ENCODE peak calls at places on chromosome 12, in seven cellular contexts. One of them, this sample, is unnamed.

GRCh38 chr12:130161261-130162231 is 718 bp upstream of the FZD10 start:
- DNase-seq in fibroblast of pulmonary artery: no peak
- DNase-seq in MM.1S: no peak
- DNase-seq in esophagus squamous epithelium: no peak
- DNase-seq in AG09309: no peak
- DNase-seq in fibroblast of mammary gland: peak; percentile 5
- DNase-seq in cardiac muscle cell: no peak
- DNase-seq in this sample: no peak

GRCh38 chr12:3078086-3078820 is 1.1 kb downstream of the TSPAN9 start:
- DNase-seq in fibroblast of pulmonary artery: no peak
- DNase-seq in MM.1S: no peak
- DNase-seq in esophagus squamous epithelium: no peak
- DNase-seq in AG09309: no peak
- DNase-seq in fibroblast of mammary gland: no peak
- DNase-seq in cardiac muscle cell: no peak
- DNase-seq in this sample: no peak

GRCh38 chr12:118103601-118104382 is at the start of gene VSIG10:
- DNase-seq in fibroblast of pulmonary artery: peak; percentile 62
- DNase-seq in MM.1S: no peak
- DNase-seq in esophagus squamous epithelium: no peak
- DNase-seq in AG09309: peak; percentile 8
- DNase-seq in fibroblast of mammary gland: peak; percentile 51
- DNase-seq in cardiac muscle cell: peak; percentile 67
- DNase-seq in this sample: peak; percentile 59

GRCh38 chr12:120290541-120291312 is 976 bp downstream of the RNU4-2 start:
- DNase-seq in fibroblast of pulmonary artery: no peak
- DNase-seq in MM.1S: peak; percentile 26
- DNase-seq in esophagus squamous epithelium: no peak
- DNase-seq in AG09309: no peak
- DNase-seq in fibroblast of mammary gland: peak; percentile 2
- DNase-seq in cardiac muscle cell: no peak
- DNase-seq in this sample: peak; percentile 18

GRCh38 chr12:129276408-129277042 is 423.2 kb downstream of the GLT1D1 start:
- DNase-seq in fibroblast of pulmonary artery: no peak
- DNase-seq in MM.1S: no peak
- DNase-seq in esophagus squamous epithelium: no peak
- DNase-seq in AG09309: no peak
- DNase-seq in fibroblast of mammary gland: no peak
- DNase-seq in cardiac muscle cell: no peak
- DNase-seq in this sample: no peak

GRCh38 chr12:14777271-14777670 is 26.0 kb downstream of the WBP11 start:
- DNase-seq in fibroblast of pulmonary artery: peak; percentile 28
- DNase-seq in MM.1S: no peak
- DNase-seq in esophagus squamous epithelium: no peak
- DNase-seq in AG09309: no peak
- DNase-seq in fibroblast of mammary gland: no peak
- DNase-seq in cardiac muscle cell: no peak
- DNase-seq in this sample: no peak

GRCh38 chr12:59500915-59501314 is 94.9 kb upstream of the SLC16A7 start:
- DNase-seq in fibroblast of pulmonary artery: no peak
- DNase-seq in MM.1S: no peak
- DNase-seq in esophagus squamous epithelium: no peak
- DNase-seq in AG09309: no peak
- DNase-seq in fibroblast of mammary gland: no peak
- DNase-seq in cardiac muscle cell: no peak
- DNase-seq in this sample: no peak

GRCh38 chr12:51901121-51901812 is 6.0 kb upstream of the ACVRL1 start:
- DNase-seq in fibroblast of pulmonary artery: no peak
- DNase-seq in MM.1S: no peak
- DNase-seq in esophagus squamous epithelium: no peak
- DNase-seq in AG09309: no peak
- DNase-seq in fibroblast of mammary gland: no peak
- DNase-seq in cardiac muscle cell: no peak
- DNase-seq in this sample: no peak

GRCh38 chr12:53325539-53326061 is 4.2 kb upstream of the AAAS start:
- DNase-seq in fibroblast of pulmonary artery: no peak
- DNase-seq in MM.1S: no peak
- DNase-seq in esophagus squamous epithelium: no peak
- DNase-seq in AG09309: no peak
- DNase-seq in fibroblast of mammary gland: peak; percentile 6
- DNase-seq in cardiac muscle cell: peak; percentile 37
- DNase-seq in this sample: no peak

GRCh38 chr12:104790296-104791125 is 167.6 kb downstream of the SLC41A2 start:
- DNase-seq in fibroblast of pulmonary artery: no peak
- DNase-seq in MM.1S: no peak
- DNase-seq in esophagus squamous epithelium: no peak
- DNase-seq in AG09309: no peak
- DNase-seq in fibroblast of mammary gland: peak; percentile 10
- DNase-seq in cardiac muscle cell: peak; percentile 52
- DNase-seq in this sample: no peak

GRCh38 chr12:70648831-70649230 is 11.6 kb upstream of the PTPRB start:
- DNase-seq in fibroblast of pulmonary artery: peak; percentile 82
- DNase-seq in MM.1S: no peak
- DNase-seq in esophagus squamous epithelium: no peak
- DNase-seq in AG09309: peak; percentile 56
- DNase-seq in fibroblast of mammary gland: peak; percentile 77
- DNase-seq in cardiac muscle cell: no peak
- DNase-seq in this sample: peak; percentile 79

GRCh38 chr12:102874819-102875218 is 42.2 kb downstream of the PAH start:
- DNase-seq in fibroblast of pulmonary artery: no peak
- DNase-seq in MM.1S: no peak
- DNase-seq in esophagus squamous epithelium: no peak
- DNase-seq in AG09309: no peak
- DNase-seq in fibroblast of mammary gland: no peak
- DNase-seq in cardiac muscle cell: no peak
- DNase-seq in this sample: no peak

GRCh38 chr12:48447755-48448154 is 24.6 kb upstream of the ANP32D start:
- DNase-seq in fibroblast of pulmonary artery: no peak
- DNase-seq in MM.1S: no peak
- DNase-seq in esophagus squamous epithelium: no peak
- DNase-seq in AG09309: no peak
- DNase-seq in fibroblast of mammary gland: no peak
- DNase-seq in cardiac muscle cell: no peak
- DNase-seq in this sample: no peak

GRCh38 chr12:94305293-94305957 is 154.2 kb downstream of the CEP83 start:
- DNase-seq in fibroblast of pulmonary artery: no peak
- DNase-seq in MM.1S: no peak
- DNase-seq in esophagus squamous epithelium: no peak
- DNase-seq in AG09309: peak; percentile 90
- DNase-seq in fibroblast of mammary gland: peak; percentile 85
- DNase-seq in cardiac muscle cell: no peak
- DNase-seq in this sample: peak; percentile 49

GRCh38 chr12:62251609-62251958 is 8.6 kb upstream of the USP15 start:
- DNase-seq in fibroblast of pulmonary artery: no peak
- DNase-seq in MM.1S: no peak
- DNase-seq in esophagus squamous epithelium: no peak
- DNase-seq in AG09309: no peak
- DNase-seq in fibroblast of mammary gland: no peak
- DNase-seq in cardiac muscle cell: no peak
- DNase-seq in this sample: no peak

GRCh38 chr12:63917864-63918742 is 73.6 kb downstream of the SRGAP1 start:
- DNase-seq in fibroblast of pulmonary artery: peak; percentile 99
- DNase-seq in MM.1S: no peak
- DNase-seq in esophagus squamous epithelium: no peak
- DNase-seq in AG09309: peak; percentile 98
- DNase-seq in fibroblast of mammary gland: peak; percentile 99
- DNase-seq in cardiac muscle cell: no peak
- DNase-seq in this sample: peak; percentile 99
- H3K4me3 ChIP-seq in fibroblast of pulmonary artery: peak overlapping the region; percentile 8
- H3K4me3 ChIP-seq in MM.1S: no peak overlapping the region
- H3K4me3 ChIP-seq in esophagus squamous epithelium: no peak overlapping the region
- H3K4me3 ChIP-seq in AG09309: no peak overlapping the region
- H3K4me3 ChIP-seq in fibroblast of mammary gland: no peak overlapping the region
- H3K4me3 ChIP-seq in cardiac muscle cell: no peak overlapping the region
- H3K4me3 ChIP-seq in this sample: no peak overlapping the region

GRCh38 chr12:68901551-68901950 is 31.4 kb downstream of the CPM start:
- DNase-seq in fibroblast of pulmonary artery: no peak
- DNase-seq in MM.1S: no peak
- DNase-seq in esophagus squamous epithelium: no peak
- DNase-seq in AG09309: no peak
- DNase-seq in fibroblast of mammary gland: no peak
- DNase-seq in cardiac muscle cell: no peak
- DNase-seq in this sample: no peak

GRCh38 chr12:68900241-68900640 is 32.7 kb downstream of the CPM start:
- DNase-seq in fibroblast of pulmonary artery: no peak
- DNase-seq in MM.1S: no peak
- DNase-seq in esophagus squamous epithelium: no peak
- DNase-seq in AG09309: no peak
- DNase-seq in fibroblast of mammary gland: no peak
- DNase-seq in cardiac muscle cell: no peak
- DNase-seq in this sample: no peak

GRCh38 chr12:68896881-68897540 is 36.0 kb downstream of the CPM start:
- DNase-seq in fibroblast of pulmonary artery: peak; percentile 50
- DNase-seq in MM.1S: no peak
- DNase-seq in esophagus squamous epithelium: no peak
- DNase-seq in AG09309: no peak
- DNase-seq in fibroblast of mammary gland: peak; percentile 42
- DNase-seq in cardiac muscle cell: no peak
- DNase-seq in this sample: no peak

GRCh38 chr12:68901145-68901544 is 31.8 kb downstream of the CPM start:
- DNase-seq in fibroblast of pulmonary artery: no peak
- DNase-seq in MM.1S: no peak
- DNase-seq in esophagus squamous epithelium: no peak
- DNase-seq in AG09309: no peak
- DNase-seq in fibroblast of mammary gland: no peak
- DNase-seq in cardiac muscle cell: no peak
- DNase-seq in this sample: no peak

DNA sequence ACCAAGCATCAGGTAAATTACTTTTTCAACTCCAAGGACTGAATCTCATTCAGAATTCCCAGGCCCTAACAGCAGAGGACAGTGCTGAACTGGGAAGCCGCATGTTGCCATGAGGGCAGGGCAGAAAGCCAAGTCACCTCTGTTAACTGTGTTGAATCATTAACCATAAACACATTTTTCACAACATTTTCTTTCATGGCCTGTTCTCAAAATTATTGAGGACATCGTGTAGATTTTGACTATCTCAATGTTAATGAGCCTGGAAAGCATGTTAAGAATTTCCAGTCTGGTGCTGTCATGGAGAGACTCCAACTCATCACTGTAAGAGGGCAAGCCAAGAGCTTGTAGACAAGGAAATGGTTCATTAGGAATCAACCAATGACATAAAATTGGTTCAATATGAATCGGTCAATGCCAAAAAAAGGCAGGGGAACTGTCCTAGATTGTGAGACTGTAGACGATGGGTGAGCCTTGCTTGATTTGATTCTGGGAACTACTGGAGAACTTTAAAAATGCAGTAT is 33.7 kb downstream of the CPM start:
- DNase-seq in fibroblast of pulmonary artery: peak; percentile 74
- DNase-seq in MM.1S: no peak
- DNase-seq in esophagus squamous epithelium: no peak
- DNase-seq in AG09309: peak; percentile 91
- DNase-seq in fibroblast of mammary gland: peak; percentile 97
- DNase-seq in cardiac muscle cell: no peak
- DNase-seq in this sample: peak; percentile 98
- TF ChIP-seq CTCF in fibroblast of pulmonary artery: peak; percentile 56
- TF ChIP-seq CTCF in MM.1S: no peak
- TF ChIP-seq CTCF in esophagus squamous epithelium: peak; percentile 44
- TF ChIP-seq CTCF in AG09309: peak; percentile 96
- TF ChIP-seq CTCF in fibroblast of mammary gland: peak; percentile 93
- TF ChIP-seq CTCF in cardiac muscle cell: peak; percentile 71
- TF ChIP-seq CTCF in this sample: peak; percentile 99

DNA sequence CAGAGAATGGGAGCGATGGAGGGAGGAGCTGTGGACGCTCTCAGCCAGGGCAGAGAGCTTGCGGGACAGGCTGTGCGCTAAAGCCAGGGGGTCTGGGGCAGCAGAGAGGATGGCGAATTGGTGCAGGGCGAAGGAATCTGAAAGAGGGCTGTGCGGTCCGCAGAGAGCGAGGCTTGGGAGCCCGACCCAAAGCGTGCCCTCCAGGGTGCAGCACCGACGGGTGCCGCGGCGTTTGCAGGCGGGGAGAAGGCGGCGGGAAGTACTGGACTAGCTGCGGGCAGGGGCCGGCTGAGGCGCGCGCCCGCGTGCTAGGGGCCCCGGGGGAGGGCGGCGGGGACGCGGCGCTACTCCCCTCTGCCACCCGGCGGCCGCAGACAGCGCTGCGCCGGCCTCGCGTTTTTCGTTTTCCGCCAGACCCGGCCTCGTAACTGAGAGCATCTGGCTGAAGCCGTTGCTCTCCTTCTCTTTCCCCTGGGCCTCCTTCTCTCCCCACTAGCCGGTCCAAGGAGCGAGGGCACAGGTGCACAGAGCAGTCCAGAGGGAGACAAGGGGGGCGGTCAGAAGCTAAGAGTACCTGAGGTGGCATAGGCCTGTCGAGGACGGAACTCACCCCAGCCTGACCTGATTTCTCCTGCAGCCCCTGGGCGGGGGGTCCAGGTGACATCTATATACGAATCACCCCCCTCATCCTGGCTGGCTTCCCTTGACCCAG is 24.9 kb downstream of the SLC6A12 start:
- DNase-seq in fibroblast of pulmonary artery: peak; percentile 58
- DNase-seq in MM.1S: peak; percentile 64
- DNase-seq in esophagus squamous epithelium: no peak
- DNase-seq in AG09309: no peak
- DNase-seq in fibroblast of mammary gland: peak; percentile 39
- DNase-seq in cardiac muscle cell: peak; percentile 85
- DNase-seq in this sample: peak; percentile 34
- H3K4me3 ChIP-seq in fibroblast of pulmonary artery: peak overlapping the region; percentile 55
- H3K4me3 ChIP-seq in MM.1S: peak overlapping the region; percentile 73
- H3K4me3 ChIP-seq in esophagus squamous epithelium: peak overlapping the region; percentile 22
- H3K4me3 ChIP-seq in AG09309: peak overlapping the region; percentile 42
- H3K4me3 ChIP-seq in fibroblast of mammary gland: peak overlapping the region; percentile 38
- H3K4me3 ChIP-seq in cardiac muscle cell: peak overlapping the region; percentile 27
- H3K4me3 ChIP-seq in this sample: peak overlapping the region; percentile 61

GRCh38 chr12:116689586-116689985 is 48.3 kb downstream of the SPRING1 start:
- DNase-seq in fibroblast of pulmonary artery: no peak
- DNase-seq in MM.1S: no peak
- DNase-seq in esophagus squamous epithelium: no peak
- DNase-seq in AG09309: no peak
- DNase-seq in fibroblast of mammary gland: no peak
- DNase-seq in cardiac muscle cell: no peak
- DNase-seq in this sample: no peak

GRCh38 chr12:116690016-116690709 is 47.7 kb downstream of the SPRING1 start:
- DNase-seq in fibroblast of pulmonary artery: no peak
- DNase-seq in MM.1S: no peak
- DNase-seq in esophagus squamous epithelium: no peak
- DNase-seq in AG09309: no peak
- DNase-seq in fibroblast of mammary gland: no peak
- DNase-seq in cardiac muscle cell: peak; percentile 34
- DNase-seq in this sample: no peak

GRCh38 chr12:116691205-116691604 is 46.7 kb downstream of the SPRING1 start:
- DNase-seq in fibroblast of pulmonary artery: no peak
- DNase-seq in MM.1S: no peak
- DNase-seq in esophagus squamous epithelium: no peak
- DNase-seq in AG09309: no peak
- DNase-seq in fibroblast of mammary gland: no peak
- DNase-seq in cardiac muscle cell: no peak
- DNase-seq in this sample: no peak

GRCh38 chr12:116684891-116685290 is 53.0 kb downstream of the SPRING1 start:
- DNase-seq in fibroblast of pulmonary artery: no peak
- DNase-seq in MM.1S: no peak
- DNase-seq in esophagus squamous epithelium: no peak
- DNase-seq in AG09309: no peak
- DNase-seq in fibroblast of mammary gland: no peak
- DNase-seq in cardiac muscle cell: no peak
- DNase-seq in this sample: no peak

DNA sequence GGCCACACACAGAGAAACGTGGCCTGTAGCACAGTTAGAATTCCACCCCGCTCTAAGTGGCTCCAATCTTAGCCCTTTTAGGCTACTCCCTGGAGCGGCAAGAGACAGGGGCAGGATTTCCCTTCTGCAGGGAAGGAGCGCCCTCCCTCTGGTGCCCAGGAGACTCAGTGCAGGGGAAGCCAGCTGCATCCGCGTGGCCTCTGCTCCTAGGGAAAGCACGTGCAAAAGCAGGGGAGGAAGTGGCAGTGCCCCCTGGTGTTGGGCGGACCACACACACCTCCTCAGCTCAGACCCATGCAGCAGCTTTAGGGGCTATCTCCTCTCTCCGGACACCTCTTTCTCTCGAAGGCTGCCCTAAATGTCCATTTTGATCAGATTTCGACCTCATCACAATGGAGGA is 50.0 kb downstream of the SPRING1 start:
- DNase-seq in fibroblast of pulmonary artery: peak; percentile 21
- DNase-seq in MM.1S: no peak
- DNase-seq in esophagus squamous epithelium: no peak
- DNase-seq in AG09309: no peak
- DNase-seq in fibroblast of mammary gland: peak; percentile 43
- DNase-seq in cardiac muscle cell: peak; percentile 22
- DNase-seq in this sample: no peak
- TF ChIP-seq CTCF in fibroblast of pulmonary artery: peak; percentile 32
- TF ChIP-seq CTCF in MM.1S: peak; percentile 33
- TF ChIP-seq CTCF in esophagus squamous epithelium: peak; percentile 53
- TF ChIP-seq CTCF in AG09309: peak; percentile 35
- TF ChIP-seq CTCF in fibroblast of mammary gland: peak; percentile 50
- TF ChIP-seq CTCF in cardiac muscle cell: peak; percentile 47
- TF ChIP-seq CTCF in this sample: peak; percentile 35

This sample was measured in AG10803.